ENCODE peak calls at places on chromosome 22, in six cellular contexts. One of them, this sample, is unnamed.

GRCh38 chr22:27331526-27332281 is 469.9 kb downstream of the MN1 start:
- DNase-seq in H1: peak
- DNase-seq in GM12878: no peak
- DNase-seq in HepG2: peak
- DNase-seq in GM12892: no peak
- DNase-seq in K562: no peak
- DNase-seq in this sample: no peak

GRCh38 chr22:24404561-24405275 is 22.7 kb upstream of the ADORA2A start:
- DNase-seq in HepG2: no peak
- DNase-seq in K562: no peak
- DNase-seq in H1: no peak
- DNase-seq in GM12892: no peak
- DNase-seq in GM12878: no peak
- DNase-seq in this sample: no peak

GRCh38 chr22:20776624-20777405 is 2.9 kb downstream of the SERPIND1 start:
- DNase-seq in GM12892: no peak
- DNase-seq in H1: no peak
- DNase-seq in K562: no peak
- DNase-seq in GM12878: no peak
- DNase-seq in HepG2: peak
- DNase-seq in this sample: no peak

GRCh38 chr22:44325718-44326548 is 13.2 kb upstream of the SHISAL1 start:
- DNase-seq in GM12892: no peak
- DNase-seq in GM12878: no peak
- DNase-seq in HepG2: no peak
- DNase-seq in K562: no peak
- DNase-seq in H1: no peak
- DNase-seq in this sample: no peak

GRCh38 chr22:26452236-26453016 is 23.4 kb downstream of the ASPHD2 start:
- DNase-seq in GM12878: no peak
- DNase-seq in HepG2: no peak
- DNase-seq in K562: no peak
- DNase-seq in H1: no peak
- DNase-seq in GM12892: no peak
- DNase-seq in this sample: no peak

GRCh38 chr22:38873469-38874411 is 1.7 kb upstream of the CBX6 start:
- DNase-seq in HepG2: no peak
- DNase-seq in H1: peak
- DNase-seq in GM12878: peak
- DNase-seq in GM12892: no peak
- DNase-seq in K562: no peak
- DNase-seq in this sample: no peak

GRCh38 chr22:16955678-16956210 is 52.3 kb downstream of the GAB4 start:
- DNase-seq in HepG2: no peak
- DNase-seq in K562: peak
- DNase-seq in GM12892: no peak
- DNase-seq in H1: peak
- DNase-seq in GM12878: no peak
- DNase-seq in this sample: no peak

GRCh38 chr22:22884888-22885840 is 2.5 kb upstream of the IGLL5 start:
- DNase-seq in GM12878: no peak
- DNase-seq in H1: no peak
- DNase-seq in HepG2: no peak
- DNase-seq in GM12892: peak
- DNase-seq in K562: peak
- DNase-seq in this sample: peak

GRCh38 chr22:33076368-33076767 is 18.2 kb upstream of the SYN3 start:
- DNase-seq in K562: no peak
- DNase-seq in GM12892: no peak
- DNase-seq in HepG2: no peak
- DNase-seq in H1: no peak
- DNase-seq in GM12878: no peak
- DNase-seq in this sample: no peak

GRCh38 chr22:25791556-25791955 is 49.6 kb downstream of the MYO18B start:
- DNase-seq in K562: no peak
- DNase-seq in GM12878: no peak
- DNase-seq in HepG2: no peak
- DNase-seq in H1: no peak
- DNase-seq in GM12892: no peak
- DNase-seq in this sample: no peak

GRCh38 chr22:38218661-38219331 is 17.0 kb downstream of the MAFF start:
- DNase-seq in K562: no peak
- DNase-seq in H1: peak
- DNase-seq in GM12892: no peak
- DNase-seq in GM12878: no peak
- DNase-seq in HepG2: peak
- DNase-seq in this sample: no peak

GRCh38 chr22:27347951-27348350 is 453.6 kb downstream of the MN1 start:
- DNase-seq in GM12892: no peak
- DNase-seq in GM12878: no peak
- DNase-seq in HepG2: no peak
- DNase-seq in K562: no peak
- DNase-seq in H1: no peak
- DNase-seq in this sample: no peak

GRCh38 chr22:44439356-44440223 is 58.4 kb downstream of the RTL6 start:
- DNase-seq in H1: no peak
- DNase-seq in HepG2: no peak
- DNase-seq in GM12878: no peak
- DNase-seq in GM12892: no peak
- DNase-seq in K562: no peak
- DNase-seq in this sample: no peak

GRCh38 chr22:43862074-43862881 is at the start of gene SULT4A1:
- DNase-seq in HepG2: no peak
- DNase-seq in H1: peak
- DNase-seq in GM12892: no peak
- DNase-seq in GM12878: no peak
- DNase-seq in K562: peak
- DNase-seq in this sample: no peak

GRCh38 chr22:39253427-39254070 is 8.8 kb upstream of the PDGFB start:
- DNase-seq in HepG2: no peak
- DNase-seq in GM12892: no peak
- DNase-seq in K562: peak
- DNase-seq in GM12878: no peak
- DNase-seq in H1: no peak
- DNase-seq in this sample: no peak

GRCh38 chr22:34696557-34696956 is 369.4 kb upstream of the ISX start:
- DNase-seq in K562: no peak
- DNase-seq in GM12892: no peak
- DNase-seq in H1: peak
- DNase-seq in GM12878: no peak
- DNase-seq in HepG2: no peak
- DNase-seq in this sample: no peak

GRCh38 chr22:38623357-38623756 is 32.8 kb downstream of the FAM227A start:
- DNase-seq in H1: no peak
- DNase-seq in GM12892: no peak
- DNase-seq in K562: no peak
- DNase-seq in HepG2: peak
- DNase-seq in GM12878: no peak
- DNase-seq in this sample: no peak

GRCh38 chr22:38016182-38017078 is 32.1 kb upstream of the SOX10 start:
- DNase-seq in H1: peak
- DNase-seq in GM12878: no peak
- DNase-seq in GM12892: no peak
- DNase-seq in HepG2: no peak
- DNase-seq in K562: no peak
- DNase-seq in this sample: no peak

GRCh38 chr22:42277988-42278776 is 7.7 kb upstream of the TCF20 start:
- DNase-seq in GM12892: no peak
- DNase-seq in HepG2: no peak
- DNase-seq in K562: no peak
- DNase-seq in H1: no peak
- DNase-seq in GM12878: no peak
- DNase-seq in this sample: no peak

GRCh38 chr22:23119492-23120414 is 22.0 kb downstream of the RSPH14 start:
- DNase-seq in GM12878: no peak
- DNase-seq in HepG2: no peak
- DNase-seq in GM12892: no peak
- DNase-seq in H1: no peak
- DNase-seq in K562: peak
- DNase-seq in this sample: peak

GRCh38 chr22:21923163-21923561 is 29.5 kb downstream of the PPM1F start:
- DNase-seq in GM12878: no peak
- DNase-seq in GM12892: no peak
- DNase-seq in HepG2: no peak
- DNase-seq in K562: no peak
- DNase-seq in H1: no peak
- DNase-seq in this sample: no peak

GRCh38 chr22:27993774-27994350 is 74.8 kb upstream of the PITPNB start:
- DNase-seq in H1: no peak
- DNase-seq in K562: no peak
- DNase-seq in GM12892: no peak
- DNase-seq in GM12878: no peak
- DNase-seq in HepG2: no peak
- DNase-seq in this sample: no peak

GRCh38 chr22:43707650-43708049 is 104.5 kb downstream of the EFCAB6 start:
- DNase-seq in K562: no peak
- DNase-seq in GM12892: no peak
- DNase-seq in H1: no peak
- DNase-seq in GM12878: no peak
- DNase-seq in HepG2: no peak
- DNase-seq in this sample: no peak

DNA sequence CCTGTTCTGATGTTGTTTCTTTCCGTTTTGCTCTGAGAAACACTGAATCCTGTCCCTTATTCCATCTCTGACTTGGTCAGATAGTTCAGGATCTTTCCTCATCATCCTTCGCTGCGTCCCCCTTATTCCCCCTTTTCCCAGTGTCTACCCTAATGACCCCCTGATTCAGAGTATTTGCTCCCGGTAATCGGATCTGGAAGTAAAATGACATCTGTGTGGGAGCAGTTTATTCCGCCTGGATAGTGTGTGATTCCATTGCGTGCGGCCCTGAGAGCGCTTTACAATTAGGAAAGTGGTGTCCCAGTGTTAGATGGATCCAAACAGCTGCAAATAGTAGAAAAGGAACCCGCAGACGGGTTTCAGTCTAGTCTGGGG is 606 bp downstream of the DRG1 start:
- DNase-seq in GM12878: no peak
- DNase-seq in GM12892: no peak
- DNase-seq in HepG2: no peak
- DNase-seq in H1: no peak
- DNase-seq in K562: no peak
- DNase-seq in this sample: no peak
- TF ChIP-seq TAF1 in GM12878: no peak
- TF ChIP-seq TAF1 in GM12892: no peak
- TF ChIP-seq TAF1 in HepG2: no peak
- TF ChIP-seq TAF1 in H1: no peak
- TF ChIP-seq TAF1 in K562: no peak
- TF ChIP-seq TAF1 in this sample: no peak

DNA sequence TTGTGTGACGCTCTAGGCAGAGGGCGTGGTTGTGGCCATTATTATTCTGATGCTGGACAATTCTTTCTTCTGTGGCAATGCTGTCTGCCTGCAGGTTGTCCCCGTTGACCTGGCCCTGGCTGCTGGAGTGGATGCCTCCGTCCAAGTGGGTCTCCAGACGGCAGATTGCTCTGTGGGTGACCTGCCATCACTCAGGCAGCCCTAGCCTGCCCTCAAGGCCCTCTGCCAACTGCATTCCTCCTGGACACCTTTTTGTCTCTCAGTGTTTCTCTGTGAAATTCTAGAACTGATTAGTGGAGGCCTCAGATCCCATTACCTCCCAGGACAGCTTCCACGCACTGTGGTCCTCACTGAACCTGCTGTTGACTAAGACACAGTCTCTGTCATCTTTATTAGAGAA is 86.7 kb downstream of the TBC1D22A start:
- DNase-seq in H1: peak
- DNase-seq in HepG2: no peak
- DNase-seq in GM12892: no peak
- DNase-seq in GM12878: no peak
- DNase-seq in K562: no peak
- DNase-seq in this sample: no peak
- TF ChIP-seq POLR2A in H1: no peak
- TF ChIP-seq POLR2A in HepG2: no peak
- TF ChIP-seq POLR2A in GM12892: no peak
- TF ChIP-seq POLR2A in GM12878: no peak
- TF ChIP-seq POLR2A in K562: no peak
- TF ChIP-seq POLR2A in this sample: no peak

GRCh38 chr22:19598054-19598855 is 74.0 kb upstream of the CLDN5 start:
- DNase-seq in K562: peak
- DNase-seq in H1: no peak
- DNase-seq in HepG2: no peak
- DNase-seq in GM12892: no peak
- DNase-seq in GM12878: no peak
- DNase-seq in this sample: no peak

GRCh38 chr22:19596680-19597398 is 72.6 kb upstream of the CLDN5 start:
- DNase-seq in GM12892: no peak
- DNase-seq in HepG2: peak
- DNase-seq in K562: peak
- DNase-seq in GM12878: no peak
- DNase-seq in H1: no peak
- DNase-seq in this sample: no peak

GRCh38 chr22:19597399-19597735 is 73.2 kb upstream of the CLDN5 start:
- DNase-seq in HepG2: peak
- DNase-seq in GM12892: no peak
- DNase-seq in GM12878: no peak
- DNase-seq in K562: peak
- DNase-seq in H1: no peak
- DNase-seq in this sample: no peak

GRCh38 chr22:19599004-19599403 is 74.8 kb upstream of the CLDN5 start:
- DNase-seq in GM12878: no peak
- DNase-seq in GM12892: no peak
- DNase-seq in HepG2: no peak
- DNase-seq in H1: no peak
- DNase-seq in K562: no peak
- DNase-seq in this sample: no peak

GRCh38 chr22:19599626-19600243 is 75.5 kb upstream of the CLDN5 start:
- DNase-seq in HepG2: no peak
- DNase-seq in H1: no peak
- DNase-seq in GM12878: no peak
- DNase-seq in GM12892: no peak
- DNase-seq in K562: peak
- DNase-seq in this sample: no peak
- TF ChIP-seq TAF1 in HepG2: no peak
- TF ChIP-seq TAF1 in H1: no peak
- TF ChIP-seq TAF1 in GM12878: no peak
- TF ChIP-seq TAF1 in GM12892: no peak
- TF ChIP-seq TAF1 in K562: no peak
- TF ChIP-seq TAF1 in this sample: no peak

DNA sequence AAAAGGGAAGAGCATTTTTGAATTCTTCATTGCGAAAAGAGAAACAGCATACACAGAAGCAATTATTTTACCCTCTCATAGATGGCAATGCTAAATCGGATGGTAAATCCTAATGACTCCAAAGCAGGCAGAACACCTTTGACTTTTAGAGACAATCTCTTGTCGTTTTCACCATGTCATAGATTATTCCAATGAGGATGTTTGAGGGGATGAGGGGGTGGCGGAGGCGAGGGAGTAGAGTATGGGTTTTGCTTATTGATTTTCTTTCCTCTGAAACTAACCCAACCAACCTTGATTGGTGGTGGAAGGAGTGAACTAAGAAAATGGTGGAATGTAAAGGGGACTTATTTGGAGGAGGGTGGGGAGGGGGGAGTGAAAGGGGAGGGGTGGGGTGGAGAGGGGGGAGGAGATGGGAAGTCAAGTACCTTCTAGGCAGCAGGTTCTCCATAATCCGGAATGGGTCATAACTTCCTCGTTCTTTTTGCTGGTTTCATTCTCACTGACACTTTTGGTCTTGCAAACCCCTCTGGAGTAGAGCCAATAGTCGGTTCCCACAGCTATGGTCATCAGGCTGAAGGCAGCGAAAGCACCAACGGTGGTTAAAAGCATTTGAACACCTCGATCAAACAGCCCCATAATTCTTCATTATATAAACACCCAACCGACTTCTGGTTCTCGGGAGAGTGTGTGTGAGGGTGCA is 1.5 kb downstream of the CACNG2 start:
- DNase-seq in HepG2: no peak
- DNase-seq in H1: no peak
- DNase-seq in GM12892: no peak
- DNase-seq in GM12878: no peak
- DNase-seq in K562: no peak
- DNase-seq in this sample: no peak
- TF ChIP-seq POLR2A in HepG2: no peak
- TF ChIP-seq POLR2A in H1: no peak
- TF ChIP-seq POLR2A in GM12892: no peak
- TF ChIP-seq POLR2A in GM12878: no peak
- TF ChIP-seq POLR2A in K562: no peak
- TF ChIP-seq POLR2A in this sample: no peak